ENCODE peak calls at places on chromosomes 3 and 15, in six cellular contexts. L, A, C, M, P and U are unnamed samples.

GRCh38 chr3:111616417-111617105 is 21.4 kb upstream of the ZBED2 start:
- DNase-seq in L (no peak), A (peak), C (no peak), M (no peak), P (no peak), U (no peak)

GRCh38 chr3:62370112-62371031 is 3.0 kb downstream of the FEZF2 start:
- DNase-seq in L (no peak), A (no peak), C (no peak), M (no peak), P (no peak), U (no peak)

GRCh38 chr3:37466660-37467359 is 292.4 kb upstream of the LRRFIP2 start:
- DNase-seq in L (peak), A (no peak), C (no peak), M (no peak), P (no peak), U (no peak)

GRCh38 chr15:41465822-41466421 is 27.8 kb upstream of the ITPKA start:
- DNase-seq in L (no peak), A (peak), C (peak), M (peak), P (no peak), U (peak)

GRCh38 chr3:169071003-169071402 is 592.5 kb downstream of the MECOM start:
- DNase-seq in L (no peak), A (peak), C (no peak), M (no peak), P (no peak), U (no peak)

GRCh38 chr15:38545179-38545578 is 19.4 kb downstream of the RASGRP1 start:
- DNase-seq in L (no peak), A (peak), C (no peak), M (no peak), P (no peak), U (no peak)

GRCh38 chr3:105770410-105770809 is 98.4 kb downstream of the CBLB start:
- DNase-seq in L (no peak), A (no peak), C (no peak), M (no peak), P (no peak), U (no peak)

GRCh38 chr3:40173291-40173710 is 136.2 kb upstream of the EIF1B start:
- DNase-seq in L (no peak), A (no peak), C (no peak), M (no peak), P (no peak), U (peak)

GRCh38 chr15:81282911-81283310 is 41.0 kb downstream of the STARD5 start:
- DNase-seq in L (no peak), A (no peak), C (no peak), M (no peak), P (no peak), U (no peak)

GRCh38 chr3:57068437-57069089 is 8.1 kb downstream of the SPATA12 start:
- DNase-seq in L (no peak), A (peak), C (peak), M (peak), P (peak), U (no peak)

GRCh38 chr15:26129852-26130251 is 266.7 kb upstream of the ATP10A start:
- DNase-seq in L (no peak), A (no peak), C (no peak), M (no peak), P (no peak), U (no peak)

GRCh38 chr3:31996195-31996594 is 14.6 kb downstream of the ZNF860 start:
- DNase-seq in L (no peak), A (no peak), C (no peak), M (no peak), P (no peak), U (no peak)

GRCh38 chr3:41690766-41691563 is 270.9 kb downstream of the ULK4 start:
- DNase-seq in L (no peak), A (peak), C (peak), M (no peak), P (no peak), U (no peak)

GRCh38 chr3:12578742-12579141 is 21.9 kb downstream of the MKRN2 start:
- DNase-seq in L (no peak), A (no peak), C (no peak), M (no peak), P (no peak), U (no peak)

GRCh38 chr3:141059816-141060215 is 8.7 kb downstream of the SPSB4 start:
- DNase-seq in L (no peak), A (no peak), C (no peak), M (no peak), P (no peak), U (no peak)

GRCh38 chr15:31434418-31435255 is 108.0 kb downstream of the KLF13 start:
- DNase-seq in L (no peak), A (peak), C (no peak), M (no peak), P (peak), U (no peak)

GRCh38 chr3:143001034-143001368 is 369 bp upstream of the U2SURP start:
- DNase-seq in L (no peak), A (no peak), C (no peak), M (no peak), P (no peak), U (no peak)

GRCh38 chr3:42526616-42527367 is 24.3 kb downstream of the VIPR1 start:
- DNase-seq in L (no peak), A (no peak), C (no peak), M (no peak), P (no peak), U (no peak)